ENCODE peak calls at places on chromosomes 7 and 10, in five cellular contexts. One of them, this sample, is unnamed. For H3K4me1, the result is how much of the 10 kb centered on the place peaks cover.

GRCh38 chr7:120760050-120760449 is 97.9 kb downstream of the TSPAN12 start:
- DNase-seq in SJSA1: no peak
- DNase-seq in lower lobe of right lung: no peak
- DNase-seq in heart left ventricle: no peak
- DNase-seq in tibial nerve: no peak
- DNase-seq in this sample: no peak

GRCh38 chr10:120221873-120222485 is 235.0 kb upstream of the PLPP4 start:
- DNase-seq in SJSA1: no peak
- DNase-seq in heart left ventricle: no peak
- DNase-seq in lower lobe of right lung: no peak
- DNase-seq in tibial nerve: no peak
- DNase-seq in this sample: no peak

GRCh38 chr10:127117125-127117524 is 79.3 kb downstream of the INSYN2A start:
- DNase-seq in heart left ventricle: peak
- DNase-seq in SJSA1: no peak
- DNase-seq in tibial nerve: peak
- DNase-seq in lower lobe of right lung: no peak
- DNase-seq in this sample: peak

GRCh38 chr10:88110355-88110754 is 246.9 kb downstream of the PTEN start:
- DNase-seq in tibial nerve: no peak
- DNase-seq in SJSA1: peak
- DNase-seq in heart left ventricle: no peak
- DNase-seq in lower lobe of right lung: no peak
- DNase-seq in this sample: no peak

GRCh38 chr10:89651916-89652573 is 7.0 kb upstream of the PANK1 start:
- DNase-seq in heart left ventricle: no peak
- DNase-seq in SJSA1: no peak
- DNase-seq in tibial nerve: no peak
- DNase-seq in lower lobe of right lung: no peak
- DNase-seq in this sample: no peak

GRCh38 chr7:691361-692045 is 35.0 kb upstream of the DNAAF5 start:
- DNase-seq in lower lobe of right lung: no peak
- DNase-seq in SJSA1: no peak
- DNase-seq in heart left ventricle: no peak
- DNase-seq in tibial nerve: no peak
- DNase-seq in this sample: no peak

GRCh38 chr10:3931224-3931623 is 146.2 kb upstream of the KLF6 start:
- DNase-seq in heart left ventricle: no peak
- DNase-seq in lower lobe of right lung: no peak
- DNase-seq in tibial nerve: no peak
- DNase-seq in SJSA1: no peak
- DNase-seq in this sample: no peak

GRCh38 chr7:2729043-2729892 is 41.3 kb downstream of the AMZ1 start:
- DNase-seq in lower lobe of right lung: no peak
- DNase-seq in SJSA1: peak
- DNase-seq in heart left ventricle: peak
- DNase-seq in tibial nerve: no peak
- DNase-seq in this sample: peak

GRCh38 chr7:91046322-91047088 is 217.7 kb upstream of the FZD1 start:
- DNase-seq in lower lobe of right lung: no peak
- DNase-seq in heart left ventricle: no peak
- DNase-seq in SJSA1: no peak
- DNase-seq in tibial nerve: no peak
- DNase-seq in this sample: no peak

GRCh38 chr7:29038463-29038862 is 80.3 kb upstream of the TRIL start:
- DNase-seq in heart left ventricle: no peak
- DNase-seq in tibial nerve: no peak
- DNase-seq in lower lobe of right lung: no peak
- DNase-seq in SJSA1: no peak
- DNase-seq in this sample: no peak

GRCh38 chr10:110919971-110920881 is 822 bp downstream of the SHOC2 start:
- DNase-seq in tibial nerve: peak
- DNase-seq in heart left ventricle: peak
- DNase-seq in SJSA1: peak
- DNase-seq in lower lobe of right lung: peak
- DNase-seq in this sample: peak

GRCh38 chr10:15427836-15428414 is 56.8 kb upstream of the FAM171A1 start:
- DNase-seq in lower lobe of right lung: no peak
- DNase-seq in heart left ventricle: no peak
- DNase-seq in SJSA1: no peak
- DNase-seq in tibial nerve: no peak
- DNase-seq in this sample: no peak

GRCh38 chr7:3844545-3845151 is 543.6 kb downstream of the SDK1 start:
- DNase-seq in lower lobe of right lung: no peak
- DNase-seq in heart left ventricle: no peak
- DNase-seq in SJSA1: no peak
- DNase-seq in tibial nerve: no peak
- DNase-seq in this sample: no peak

GRCh38 chr10:18659784-18660561 is 742 bp downstream of the ARL5B start:
- DNase-seq in tibial nerve: no peak
- DNase-seq in lower lobe of right lung: no peak
- DNase-seq in heart left ventricle: no peak
- DNase-seq in SJSA1: no peak
- DNase-seq in this sample: peak

GRCh38 chr7:105591522-105591921 is 10.2 kb upstream of the EFCAB10 start:
- DNase-seq in tibial nerve: no peak
- DNase-seq in lower lobe of right lung: no peak
- DNase-seq in SJSA1: no peak
- DNase-seq in heart left ventricle: no peak
- DNase-seq in this sample: no peak

GRCh38 chr7:114944742-114945625 is 23.1 kb downstream of the MDFIC start:
- DNase-seq in lower lobe of right lung: peak
- DNase-seq in heart left ventricle: peak
- DNase-seq in SJSA1: peak
- DNase-seq in tibial nerve: peak
- DNase-seq in this sample: peak

GRCh38 chr10:6171891-6172354 is 30.8 kb upstream of the PFKFB3 start:
- DNase-seq in lower lobe of right lung: no peak
- DNase-seq in SJSA1: peak
- DNase-seq in tibial nerve: peak
- DNase-seq in heart left ventricle: peak
- DNase-seq in this sample: peak

GRCh38 chr10:45437587-45438456 is 63.8 kb downstream of the ALOX5 start:
- DNase-seq in SJSA1: no peak
- DNase-seq in lower lobe of right lung: no peak
- DNase-seq in tibial nerve: no peak
- DNase-seq in heart left ventricle: no peak
- DNase-seq in this sample: peak

GRCh38 chr7:16171928-16172327 is 249.4 kb downstream of the CRPPA start:
- DNase-seq in SJSA1: no peak
- DNase-seq in lower lobe of right lung: no peak
- DNase-seq in heart left ventricle: no peak
- DNase-seq in tibial nerve: no peak
- DNase-seq in this sample: no peak

GRCh38 chr7:4237296-4238235 is 444.5 kb upstream of the FOXK1 start:
- DNase-seq in heart left ventricle: no peak
- DNase-seq in lower lobe of right lung: no peak
- DNase-seq in tibial nerve: no peak
- DNase-seq in SJSA1: no peak
- DNase-seq in this sample: no peak

GRCh38 chr7:22447759-22448158 is 52.2 kb downstream of the STEAP1B start:
- DNase-seq in SJSA1: no peak
- DNase-seq in tibial nerve: no peak
- DNase-seq in heart left ventricle: no peak
- DNase-seq in lower lobe of right lung: no peak
- DNase-seq in this sample: no peak

GRCh38 chr7:100942038-100942774 is 7.1 kb upstream of the MUC3A start:
- DNase-seq in tibial nerve: no peak
- DNase-seq in SJSA1: no peak
- DNase-seq in heart left ventricle: no peak
- DNase-seq in lower lobe of right lung: no peak
- DNase-seq in this sample: no peak

GRCh38 chr10:43225004-43225786 is 41.7 kb downstream of the RASGEF1A start:
- DNase-seq in SJSA1: peak
- DNase-seq in lower lobe of right lung: no peak
- DNase-seq in tibial nerve: no peak
- DNase-seq in heart left ventricle: no peak
- DNase-seq in this sample: no peak

GRCh38 chr10:95466450-95466849 is 94.7 kb downstream of the SORBS1 start:
- DNase-seq in lower lobe of right lung: no peak
- DNase-seq in SJSA1: no peak
- DNase-seq in heart left ventricle: no peak
- DNase-seq in tibial nerve: no peak
- DNase-seq in this sample: no peak

GRCh38 chr7:49001610-49002033 is 77.3 kb downstream of the CDC14C start:
- DNase-seq in tibial nerve: peak
- DNase-seq in lower lobe of right lung: no peak
- DNase-seq in heart left ventricle: peak
- DNase-seq in SJSA1: no peak
- DNase-seq in this sample: no peak

GRCh38 chr10:101222683-101223273 is 6.5 kb downstream of the LBX1 start:
- DNase-seq in heart left ventricle: no peak
- DNase-seq in SJSA1: no peak
- DNase-seq in tibial nerve: no peak
- DNase-seq in lower lobe of right lung: no peak
- DNase-seq in this sample: no peak

GRCh38 chr10:114631090-114631677 is 26.9 kb downstream of the ABLIM1 start:
- DNase-seq in tibial nerve: no peak
- DNase-seq in SJSA1: no peak
- DNase-seq in lower lobe of right lung: no peak
- DNase-seq in heart left ventricle: no peak
- DNase-seq in this sample: no peak

GRCh38 chr10:131067690-131068089 is 243.8 kb downstream of the TCERG1L start:
- DNase-seq in lower lobe of right lung: no peak
- DNase-seq in tibial nerve: no peak
- DNase-seq in heart left ventricle: no peak
- DNase-seq in SJSA1: no peak
- DNase-seq in this sample: no peak

GRCh38 chr7:2927592-2927991 is 83.5 kb upstream of the GNA12 start:
- DNase-seq in lower lobe of right lung: peak
- DNase-seq in SJSA1: no peak
- DNase-seq in heart left ventricle: no peak
- DNase-seq in tibial nerve: no peak
- DNase-seq in this sample: peak

GRCh38 chr7:118664498-118664897 is 440.0 kb downstream of the ANKRD7 start:
- DNase-seq in heart left ventricle: no peak
- DNase-seq in lower lobe of right lung: no peak
- DNase-seq in tibial nerve: no peak
- DNase-seq in SJSA1: no peak
- DNase-seq in this sample: no peak

GRCh38 chr10:23194471-23194965 is 2.4 kb downstream of the PTF1A start:
- DNase-seq in heart left ventricle: no peak
- DNase-seq in tibial nerve: no peak
- DNase-seq in lower lobe of right lung: no peak
- DNase-seq in SJSA1: no peak
- DNase-seq in this sample: no peak

GRCh38 chr7:80047856-80048459 is 86.7 kb upstream of the GNAI1 start:
- DNase-seq in tibial nerve: no peak
- DNase-seq in heart left ventricle: no peak
- DNase-seq in SJSA1: no peak
- DNase-seq in lower lobe of right lung: no peak
- DNase-seq in this sample: no peak

GRCh38 chr10:34644245-34644644 is 170.9 kb downstream of the PARD3 start:
- DNase-seq in tibial nerve: no peak
- DNase-seq in heart left ventricle: no peak
- DNase-seq in SJSA1: no peak
- DNase-seq in lower lobe of right lung: no peak
- DNase-seq in this sample: no peak

GRCh38 chr7:73680501-73680900 is 2.8 kb downstream of the DNAJC30 start:
- DNase-seq in tibial nerve: no peak
- DNase-seq in heart left ventricle: no peak
- DNase-seq in lower lobe of right lung: no peak
- DNase-seq in SJSA1: no peak
- DNase-seq in this sample: no peak

GRCh38 chr10:72066318-72067284 is 21.8 kb downstream of the SPOCK2 start:
- DNase-seq in lower lobe of right lung: no peak
- DNase-seq in tibial nerve: no peak
- DNase-seq in heart left ventricle: peak
- DNase-seq in SJSA1: no peak
- DNase-seq in this sample: no peak
- H3K4me1 ChIP-seq in lower lobe of right lung: under half
- H3K4me1 ChIP-seq in tibial nerve: under half
- H3K4me1 ChIP-seq in heart left ventricle: under half
- H3K4me1 ChIP-seq in SJSA1: under half
- H3K4me1 ChIP-seq in this sample: under half

DNA sequence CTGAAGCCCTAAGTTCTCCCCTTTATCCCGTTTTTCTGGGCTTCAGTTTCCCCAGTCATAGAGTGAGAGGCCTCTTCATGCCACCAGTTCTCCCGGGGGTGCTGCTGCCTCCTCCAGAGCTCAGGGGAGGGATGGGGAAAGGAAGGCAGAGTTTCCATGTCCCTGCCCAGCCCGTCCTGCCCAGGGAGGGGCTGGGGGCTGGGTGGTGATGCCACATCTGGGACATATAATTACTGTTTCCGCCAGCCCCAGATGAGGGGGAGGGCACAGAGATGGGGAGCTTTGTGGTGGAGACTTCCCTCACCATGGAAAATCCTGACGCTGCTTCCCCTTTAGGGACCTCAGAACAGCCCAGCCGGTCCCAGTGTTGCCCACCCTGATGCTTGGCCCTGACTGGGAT is 4.1 kb downstream of the AQP1 start:
- DNase-seq in SJSA1: no peak
- DNase-seq in heart left ventricle: peak
- DNase-seq in lower lobe of right lung: peak
- DNase-seq in tibial nerve: no peak
- DNase-seq in this sample: no peak
- H3K4me1 ChIP-seq in SJSA1: under half
- H3K4me1 ChIP-seq in heart left ventricle: half or more
- H3K4me1 ChIP-seq in lower lobe of right lung: under half
- H3K4me1 ChIP-seq in tibial nerve: half or more
- H3K4me1 ChIP-seq in this sample: under half

GRCh38 chr10:97915346-97915745 is 65.7 kb downstream of the GOLGA7B start:
- DNase-seq in tibial nerve: no peak
- DNase-seq in SJSA1: no peak
- DNase-seq in lower lobe of right lung: peak
- DNase-seq in heart left ventricle: peak
- DNase-seq in this sample: no peak
- H3K4me1 ChIP-seq in tibial nerve: under half
- H3K4me1 ChIP-seq in SJSA1: under half
- H3K4me1 ChIP-seq in lower lobe of right lung: under half
- H3K4me1 ChIP-seq in heart left ventricle: under half
- H3K4me1 ChIP-seq in this sample: under half

GRCh38 chr7:87213801-87214200 is 5.7 kb downstream of the TMEM243 start:
- DNase-seq in SJSA1: peak
- DNase-seq in tibial nerve: no peak
- DNase-seq in heart left ventricle: no peak
- DNase-seq in lower lobe of right lung: no peak
- DNase-seq in this sample: no peak

GRCh38 chr7:87213252-87213651 is 6.3 kb downstream of the TMEM243 start:
- DNase-seq in lower lobe of right lung: no peak
- DNase-seq in tibial nerve: no peak
- DNase-seq in heart left ventricle: no peak
- DNase-seq in SJSA1: no peak
- DNase-seq in this sample: no peak

GRCh38 chr7:87210506-87210905 is 9.0 kb downstream of the TMEM243 start:
- DNase-seq in lower lobe of right lung: no peak
- DNase-seq in tibial nerve: no peak
- DNase-seq in heart left ventricle: no peak
- DNase-seq in SJSA1: no peak
- DNase-seq in this sample: no peak

GRCh38 chr7:87215051-87215450 is 4.5 kb downstream of the TMEM243 start:
- DNase-seq in tibial nerve: no peak
- DNase-seq in SJSA1: no peak
- DNase-seq in lower lobe of right lung: no peak
- DNase-seq in heart left ventricle: no peak
- DNase-seq in this sample: peak

GRCh38 chr7:87212478-87212877 is 7.1 kb downstream of the TMEM243 start:
- DNase-seq in heart left ventricle: no peak
- DNase-seq in SJSA1: no peak
- DNase-seq in lower lobe of right lung: no peak
- DNase-seq in tibial nerve: no peak
- DNase-seq in this sample: no peak
- H3K4me1 ChIP-seq in heart left ventricle: under half
- H3K4me1 ChIP-seq in SJSA1: half or more
- H3K4me1 ChIP-seq in lower lobe of right lung: half or more
- H3K4me1 ChIP-seq in tibial nerve: under half
- H3K4me1 ChIP-seq in this sample: under half